ENCODE peak calls at places on chromosomes 2 and 18, in four cellular contexts. G is stimulated activated CD4-positive, alpha-beta T cell treated with anti-CD3 and anti-CD28 coated beads, Interleukin-15, amount 100 ng/mL, for 1 hour; U is caudate nucleus; J is mucosa of gallbladder. A is an unnamed sample.

GRCh38 chr2:63814114-63814513 is 27.6 kb upstream of the UGP2 start:
- DNase-seq in U (no peak), J (no peak), G (no peak), A (no peak)

GRCh38 chr2:156944871-156945270 is 312.6 kb upstream of the GALNT5 start:
- DNase-seq in J (no peak), U (no peak), G (no peak), A (no peak)

GRCh38 chr18:48605408-48605845 is 66.6 kb downstream of the CTIF start:
- DNase-seq in U (no peak), G (no peak), J (no peak), A (no peak)

GRCh38 chr2:212537311-212538155 is 1.1 kb downstream of the ERBB4 start:
- DNase-seq in U (peak; percentile 36), J (no peak), G (no peak), A (peak; percentile 14)

GRCh38 chr18:43578636-43579203 is 301.4 kb upstream of the SYT4 start:
- DNase-seq in J (no peak), U (no peak), G (no peak), A (no peak)

GRCh38 chr2:61470122-61470951 is 550 bp downstream of the USP34 start:
- DNase-seq in U (peak; percentile 81), G (peak; percentile 64), J (peak; percentile 85), A (peak; percentile 63)

GRCh38 chr2:24012521-24013245 is 2.8 kb downstream of the MFSD2B start:
- DNase-seq in G (no peak), J (no peak), U (no peak), A (no peak)

GRCh38 chr2:218257390-218257981 is 3.3 kb upstream of the GPBAR1 start:
- DNase-seq in J (no peak), U (no peak), G (peak; percentile 34), A (no peak)

GRCh38 chr2:216775043-216775453 is 79.7 kb upstream of the IGFBP5 start:
- DNase-seq in U (no peak), J (no peak), G (no peak), A (no peak)

GRCh38 chr2:192877159-192877558 is 682.4 kb upstream of the TMEFF2 start:
- DNase-seq in U (no peak), J (no peak), G (no peak), A (no peak)

GRCh38 chr2:19362094-19362649 is 3.7 kb upstream of the OSR1 start:
- DNase-seq in U (no peak), G (no peak), J (no peak), A (no peak)

GRCh38 chr2:40488927-40489677 is 37.2 kb upstream of the SLC8A1 start:
- DNase-seq in G (no peak), J (no peak), U (no peak), A (no peak)

GRCh38 chr2:74944987-74945782 is 13.3 kb upstream of the POLE4 start:
- DNase-seq in U (no peak), J (no peak), G (no peak), A (no peak)

GRCh38 chr2:112640800-112641675 is 4.7 kb upstream of the SLC20A1 start:
- DNase-seq in J (no peak), U (no peak), G (no peak), A (no peak)

GRCh38 chr2:168658706-168659105 is 143.7 kb upstream of the NOSTRIN start:
- DNase-seq in G (no peak), J (no peak), U (no peak), A (no peak)

GRCh38 chr18:43396266-43396665 is 119.0 kb upstream of the SYT4 start:
- DNase-seq in U (no peak), J (no peak), G (no peak), A (no peak)

GRCh38 chr2:230158468-230158867 is 61.3 kb downstream of the SP110 start:
- DNase-seq in G (no peak), U (no peak), J (no peak), A (no peak)

GRCh38 chr2:110115291-110116032 is at the start of gene MALL:
- DNase-seq in U (no peak), G (no peak), J (peak; percentile 51), A (no peak)

GRCh38 chr18:51446571-51447210 is 249.2 kb upstream of the MEX3C start:
- DNase-seq in G (no peak), J (no peak), U (peak; percentile 11), A (no peak)

GRCh38 chr18:79392226-79392625 is 3.5 kb upstream of the NFATC1 start:
- DNase-seq in U (no peak), J (no peak), G (no peak), A (no peak)

GRCh38 chr18:8946046-8946838 is 156.3 kb upstream of the NDUFV2 start:
- DNase-seq in U (no peak), G (no peak), J (no peak), A (no peak)